ENCODE peak calls at places on chromosome 11, in seven cellular contexts. L, C, Q, K, A, W and E are unnamed samples.
A peak's percentile ranks its signal among the peaks of the same experiment; 100 is the strongest.

GRCh38 chr11:57638005-57638760 is 11.5 kb downstream of the YPEL4 start:
- DNase-seq in L (peak; percentile 91), C (peak; percentile 81), Q (peak; percentile 84), K (peak; percentile 98), A (peak; percentile 97), W (no peak), E (peak; percentile 90)

GRCh38 chr11:70466154-70466553 is 67.8 kb downstream of the CTTN start:
- DNase-seq in L (peak; percentile 68), C (no peak), Q (no peak), K (peak; percentile 58), A (no peak), W (no peak), E (no peak)

GRCh38 chr11:76599041-76600013 is 71.2 kb downstream of the LRRC32 start:
- DNase-seq in L (peak; percentile 71), C (no peak), Q (no peak), K (no peak), A (no peak), W (no peak), E (no peak)

GRCh38 chr11:121547574-121547973 is 94.8 kb upstream of the SORL1-AS1 start:
- DNase-seq in L (no peak), C (no peak), Q (no peak), K (no peak), A (no peak), W (no peak), E (no peak)

GRCh38 chr11:113458189-113458588 is 17.0 kb downstream of the DRD2 start:
- DNase-seq in L (no peak), C (no peak), Q (no peak), K (no peak), A (no peak), W (no peak), E (no peak)

GRCh38 chr11:33500865-33501479 is 199.7 kb downstream of the C11orf91 start:
- DNase-seq in L (no peak), C (peak; percentile 25), Q (peak; percentile 70), K (peak; percentile 21), A (no peak), W (no peak), E (no peak)

GRCh38 chr11:62555464-62556092 is 9.0 kb upstream of the AHNAK start:
- DNase-seq in L (no peak), C (no peak), Q (peak; percentile 62), K (no peak), A (no peak), W (no peak), E (no peak)

GRCh38 chr11:62337682-62338181 is 484 bp downstream of the ASRGL1 start:
- DNase-seq in L (peak; percentile 81), C (no peak), Q (no peak), K (peak; percentile 14), A (no peak), W (no peak), E (no peak)

GRCh38 chr11:2102883-2103213 is 36.3 kb downstream of the IGF2 start:
- DNase-seq in L (no peak), C (no peak), Q (no peak), K (no peak), A (no peak), W (no peak), E (no peak)